ENCODE peak calls at places on chromosomes 3 and 15, in seven cellular contexts. One of them, this sample, is unnamed.

GRCh38 chr3:31124368-31124767 is 229.9 kb upstream of the GADL1 start:
- DNase-seq in activated CD8-positive, alpha-beta memory T cell treated with anti-CD3 and anti-CD28 coated beads for 48 hours: no peak
- DNase-seq in NCI-H1105 treated with DMSO at 0.1 percent for 48 hours: no peak
- DNase-seq in MCF 10A: no peak
- DNase-seq in DMS153: no peak
- DNase-seq in NCI-H1092 treated with DMSO at 0.1 percent for 48 hours: no peak
- DNase-seq in activated naive CD4-positive, alpha-beta T cell treated with anti-CD3 and anti-CD28 coated beads for 36 hours: no peak
- DNase-seq in this sample: no peak

GRCh38 chr3:66140763-66141372 is 79.9 kb upstream of the SLC25A26 start:
- DNase-seq in activated CD8-positive, alpha-beta memory T cell treated with anti-CD3 and anti-CD28 coated beads for 48 hours: no peak
- DNase-seq in NCI-H1105 treated with DMSO at 0.1 percent for 48 hours: no peak
- DNase-seq in MCF 10A: no peak
- DNase-seq in DMS153: no peak
- DNase-seq in NCI-H1092 treated with DMSO at 0.1 percent for 48 hours: no peak
- DNase-seq in activated naive CD4-positive, alpha-beta T cell treated with anti-CD3 and anti-CD28 coated beads for 36 hours: no peak
- DNase-seq in this sample: no peak

GRCh38 chr15:98003528-98003927 is 43.0 kb downstream of the ARRDC4 start:
- DNase-seq in activated CD8-positive, alpha-beta memory T cell treated with anti-CD3 and anti-CD28 coated beads for 48 hours: no peak
- DNase-seq in NCI-H1105 treated with DMSO at 0.1 percent for 48 hours: no peak
- DNase-seq in MCF 10A: peak; percentile 69
- DNase-seq in DMS153: no peak
- DNase-seq in NCI-H1092 treated with DMSO at 0.1 percent for 48 hours: no peak
- DNase-seq in activated naive CD4-positive, alpha-beta T cell treated with anti-CD3 and anti-CD28 coated beads for 36 hours: no peak
- DNase-seq in this sample: no peak

GRCh38 chr3:106120334-106120733 is 251.5 kb upstream of the CBLB start:
- DNase-seq in activated CD8-positive, alpha-beta memory T cell treated with anti-CD3 and anti-CD28 coated beads for 48 hours: no peak
- DNase-seq in NCI-H1105 treated with DMSO at 0.1 percent for 48 hours: no peak
- DNase-seq in MCF 10A: peak; percentile 35
- DNase-seq in DMS153: no peak
- DNase-seq in NCI-H1092 treated with DMSO at 0.1 percent for 48 hours: no peak
- DNase-seq in activated naive CD4-positive, alpha-beta T cell treated with anti-CD3 and anti-CD28 coated beads for 36 hours: no peak
- DNase-seq in this sample: no peak

GRCh38 chr3:12759693-12760565 is 870 bp upstream of the TMEM40 start:
- DNase-seq in activated CD8-positive, alpha-beta memory T cell treated with anti-CD3 and anti-CD28 coated beads for 48 hours: no peak
- DNase-seq in NCI-H1105 treated with DMSO at 0.1 percent for 48 hours: no peak
- DNase-seq in MCF 10A: no peak
- DNase-seq in DMS153: no peak
- DNase-seq in NCI-H1092 treated with DMSO at 0.1 percent for 48 hours: no peak
- DNase-seq in activated naive CD4-positive, alpha-beta T cell treated with anti-CD3 and anti-CD28 coated beads for 36 hours: no peak
- DNase-seq in this sample: no peak

GRCh38 chr3:151684104-151684503 is 49.6 kb upstream of the AADACL2 start:
- DNase-seq in activated CD8-positive, alpha-beta memory T cell treated with anti-CD3 and anti-CD28 coated beads for 48 hours: no peak
- DNase-seq in NCI-H1105 treated with DMSO at 0.1 percent for 48 hours: no peak
- DNase-seq in MCF 10A: no peak
- DNase-seq in DMS153: no peak
- DNase-seq in NCI-H1092 treated with DMSO at 0.1 percent for 48 hours: no peak
- DNase-seq in activated naive CD4-positive, alpha-beta T cell treated with anti-CD3 and anti-CD28 coated beads for 36 hours: no peak
- DNase-seq in this sample: no peak

GRCh38 chr15:67784057-67784781 is 41.1 kb upstream of the SKOR1 start:
- DNase-seq in activated CD8-positive, alpha-beta memory T cell treated with anti-CD3 and anti-CD28 coated beads for 48 hours: no peak
- DNase-seq in NCI-H1105 treated with DMSO at 0.1 percent for 48 hours: peak; percentile 36
- DNase-seq in MCF 10A: no peak
- DNase-seq in DMS153: no peak
- DNase-seq in NCI-H1092 treated with DMSO at 0.1 percent for 48 hours: no peak
- DNase-seq in activated naive CD4-positive, alpha-beta T cell treated with anti-CD3 and anti-CD28 coated beads for 36 hours: no peak
- DNase-seq in this sample: peak; percentile 40

GRCh38 chr3:55686720-55687254 is 199.7 kb upstream of the WNT5A start:
- DNase-seq in activated CD8-positive, alpha-beta memory T cell treated with anti-CD3 and anti-CD28 coated beads for 48 hours: no peak
- DNase-seq in NCI-H1105 treated with DMSO at 0.1 percent for 48 hours: no peak
- DNase-seq in MCF 10A: no peak
- DNase-seq in DMS153: no peak
- DNase-seq in NCI-H1092 treated with DMSO at 0.1 percent for 48 hours: no peak
- DNase-seq in activated naive CD4-positive, alpha-beta T cell treated with anti-CD3 and anti-CD28 coated beads for 36 hours: no peak
- DNase-seq in this sample: no peak

GRCh38 chr15:87986786-87987185 is 269.8 kb downstream of the NTRK3 start:
- DNase-seq in activated CD8-positive, alpha-beta memory T cell treated with anti-CD3 and anti-CD28 coated beads for 48 hours: no peak
- DNase-seq in NCI-H1105 treated with DMSO at 0.1 percent for 48 hours: no peak
- DNase-seq in MCF 10A: no peak
- DNase-seq in DMS153: no peak
- DNase-seq in NCI-H1092 treated with DMSO at 0.1 percent for 48 hours: no peak
- DNase-seq in activated naive CD4-positive, alpha-beta T cell treated with anti-CD3 and anti-CD28 coated beads for 36 hours: no peak
- DNase-seq in this sample: no peak

GRCh38 chr3:102156426-102156825 is 278.4 kb upstream of the ZPLD1 start:
- DNase-seq in activated CD8-positive, alpha-beta memory T cell treated with anti-CD3 and anti-CD28 coated beads for 48 hours: no peak
- DNase-seq in NCI-H1105 treated with DMSO at 0.1 percent for 48 hours: no peak
- DNase-seq in MCF 10A: peak; percentile 90
- DNase-seq in DMS153: no peak
- DNase-seq in NCI-H1092 treated with DMSO at 0.1 percent for 48 hours: no peak
- DNase-seq in activated naive CD4-positive, alpha-beta T cell treated with anti-CD3 and anti-CD28 coated beads for 36 hours: no peak
- DNase-seq in this sample: no peak

GRCh38 chr3:149273096-149273751 is 51.6 kb upstream of the CP start:
- DNase-seq in activated CD8-positive, alpha-beta memory T cell treated with anti-CD3 and anti-CD28 coated beads for 48 hours: no peak
- DNase-seq in NCI-H1105 treated with DMSO at 0.1 percent for 48 hours: peak; percentile 90
- DNase-seq in MCF 10A: peak; percentile 88
- DNase-seq in DMS153: peak; percentile 78
- DNase-seq in NCI-H1092 treated with DMSO at 0.1 percent for 48 hours: peak; percentile 90
- DNase-seq in activated naive CD4-positive, alpha-beta T cell treated with anti-CD3 and anti-CD28 coated beads for 36 hours: peak; percentile 34
- DNase-seq in this sample: peak; percentile 54